ENCODE peak calls at places on chromosomes 13 and 19, in four cellular contexts. A is H9, R is IMR-90, K is H1. W is an unnamed sample.

GRCh38 chr13:60571571-60571970 is 174.6 kb downstream of the TDRD3 start:
- DNase-seq in K (no peak), R (no peak), A (no peak), W (no peak)

GRCh38 chr13:111005364-111005763 is 90.5 kb upstream of the ANKRD10 start:
- DNase-seq in R (peak; percentile 67), K (no peak), A (no peak), W (peak; percentile 50)

GRCh38 chr19:29014857-29015436 is 198.0 kb downstream of the UQCRFS1 start:
- DNase-seq in A (peak; percentile 36), R (no peak), K (no peak), W (peak; percentile 28)

GRCh38 chr13:36973621-36974268 is 25.4 kb downstream of the ALG5 start:
- DNase-seq in R (no peak), A (no peak), K (no peak), W (no peak)

GRCh38 chr13:109782823-109783411 is 3.5 kb downstream of the IRS2 start:
- DNase-seq in A (no peak), K (no peak), R (no peak), W (no peak)

GRCh38 chr13:43787998-43788397 is 1.2 kb upstream of the ENOX1 start:
- DNase-seq in A (no peak), K (no peak), R (peak; percentile 52), W (peak; percentile 72)

GRCh38 chr13:80399340-80400163 is 58.6 kb upstream of the SPRY2 start:
- DNase-seq in R (no peak), K (no peak), A (no peak), W (no peak)

GRCh38 chr13:21501709-21502108 is 42.6 kb upstream of the ZDHHC20 start:
- DNase-seq in A (peak; percentile 38), R (no peak), K (no peak), W (peak; percentile 73)

GRCh38 chr13:32932376-32932775 is 83.8 kb upstream of the KL start:
- DNase-seq in K (no peak), A (no peak), R (no peak), W (no peak)

GRCh38 chr13:48159436-48160225 is 64.7 kb upstream of the MED4 start:
- DNase-seq in R (no peak), K (peak; percentile 33), A (no peak), W (peak; percentile 57)

GRCh38 chr13:45082964-45083363 is 37.3 kb upstream of the GTF2F2 start:
- DNase-seq in A (no peak), R (peak; percentile 66), K (no peak), W (no peak)

GRCh38 chr19:29878973-29879654 is 62.9 kb upstream of the URI1 start:
- DNase-seq in K (no peak), R (peak; percentile 10), A (peak; percentile 67), W (peak; percentile 66)

GRCh38 chr19:28618504-28618903 is 594.4 kb downstream of the UQCRFS1 start:
- DNase-seq in K (no peak), A (no peak), R (no peak), W (no peak)

GRCh38 chr13:77544365-77544764 is 8.9 kb downstream of the SCEL start:
- DNase-seq in R (no peak), A (no peak), K (no peak), W (no peak)

GRCh38 chr13:112761701-112762689 is 72.2 kb downstream of the ATP11A start:
- DNase-seq in A (no peak), K (no peak), R (peak; percentile 80), W (peak; percentile 27)

GRCh38 chr13:106109391-106109791 is 426.1 kb downstream of the EFNB2 start:
- DNase-seq in K (no peak), R (peak; percentile 47), A (no peak), W (no peak)

GRCh38 chr19:42201489-42202289 is 15.8 kb downstream of the DEDD2 start:
- DNase-seq in K (no peak), A (no peak), R (no peak), W (no peak)

GRCh38 chr19:3827306-3827705 is 41.1 kb upstream of the MATK start:
- DNase-seq in A (no peak), K (no peak), R (no peak), W (no peak)

GRCh38 chr19:2986951-2987491 is 9.7 kb downstream of the TLE6 start:
- DNase-seq in A (peak; percentile 58), K (no peak), R (no peak), W (peak; percentile 73)

GRCh38 chr19:51259348-51260245 is 8.7 kb downstream of the SIGLECL1 start:
- DNase-seq in K (peak; percentile 15), R (peak; percentile 22), A (peak; percentile 54), W (peak; percentile 62)

GRCh38 chr13:110113284-110113764 is 193.6 kb downstream of the COL4A1 start:
- DNase-seq in R (peak; percentile 80), A (no peak), K (no peak), W (no peak)

GRCh38 chr19:11581740-11582139 is 4.3 kb upstream of the ACP5 start:
- DNase-seq in K (no peak), A (no peak), R (peak; percentile 52), W (no peak)

GRCh38 chr13:36965767-36966166 is 33.4 kb downstream of the ALG5 start:
- DNase-seq in K (no peak), A (no peak), R (peak; percentile 90), W (peak; percentile 34)

GRCh38 chr13:86601351-86601750 is 802.1 kb upstream of the SLITRK6 start:
- DNase-seq in A (no peak), K (no peak), R (peak; percentile 20), W (no peak)

GRCh38 chr19:44596428-44597130 is 16.8 kb upstream of the IGSF23 start:
- DNase-seq in K (no peak), A (no peak), R (no peak), W (no peak)

GRCh38 chr13:93144031-93144430 is 82.6 kb upstream of the GPC6 start:
- DNase-seq in A (no peak), K (no peak), R (no peak), W (no peak)

GRCh38 chr13:51935326-51936171 is 73.8 kb downstream of the CCDC70 start:
- DNase-seq in R (no peak), A (peak; percentile 62), K (no peak), W (peak; percentile 65)

GRCh38 chr13:106919093-106919492 is 351.2 kb upstream of the ARGLU1 start:
- DNase-seq in A (no peak), R (no peak), K (no peak), W (no peak)

GRCh38 chr19:40982594-40983101 is 8.4 kb upstream of the CYP2B6 start:
- DNase-seq in A (peak; percentile 86), K (peak; percentile 63), R (peak; percentile 32), W (peak; percentile 28)

GRCh38 chr19:6023085-6023682 is 45.2 kb upstream of the RANBP3 start:
- DNase-seq in R (peak; percentile 71), A (no peak), K (no peak), W (no peak)

GRCh38 chr19:6023936-6024335 is 46.0 kb upstream of the RANBP3 start:
- DNase-seq in A (no peak), K (no peak), R (no peak), W (no peak)

GRCh38 chr19:6021878-6022569 is 44.1 kb upstream of the RANBP3 start:
- DNase-seq in R (peak; percentile 69), A (peak; percentile 84), K (peak; percentile 46), W (peak; percentile 84)

GRCh38 chr19:6020972-6021805 is 43.2 kb upstream of the RANBP3 start:
- DNase-seq in K (no peak), R (no peak), A (no peak), W (no peak)

GRCh38 chr19:6022570-6023049 is 44.7 kb upstream of the RANBP3 start:
- DNase-seq in K (no peak), A (no peak), R (no peak), W (no peak)
- H3K56ac ChIP-seq in K (no peak overlapping the region), A (no peak overlapping the region), R (no peak overlapping the region), W (no peak overlapping the region)

GRCh38 chr13:27665761-27666160 is 44.1 kb downstream of the POLR1D start:
- DNase-seq in K (no peak), A (no peak), R (no peak), W (no peak)
- H3K56ac ChIP-seq in K (no peak overlapping the region), A (no peak overlapping the region), R (no peak overlapping the region), W (no peak overlapping the region)

GRCh38 chr19:39350156-39350555 is 7.9 kb downstream of the SAMD4B start:
- DNase-seq in R (no peak), A (no peak), K (no peak), W (no peak)

GRCh38 chr19:39349326-39349725 is 7.1 kb downstream of the SAMD4B start:
- DNase-seq in A (no peak), R (no peak), K (no peak), W (no peak)

GRCh38 chr19:39352549-39353285 is 10.5 kb downstream of the SAMD4B start:
- DNase-seq in K (no peak), R (no peak), A (no peak), W (no peak)

GRCh38 chr19:39355253-39355652 is 13.0 kb downstream of the SAMD4B start:
- DNase-seq in K (no peak), A (no peak), R (no peak), W (no peak)

DNA sequence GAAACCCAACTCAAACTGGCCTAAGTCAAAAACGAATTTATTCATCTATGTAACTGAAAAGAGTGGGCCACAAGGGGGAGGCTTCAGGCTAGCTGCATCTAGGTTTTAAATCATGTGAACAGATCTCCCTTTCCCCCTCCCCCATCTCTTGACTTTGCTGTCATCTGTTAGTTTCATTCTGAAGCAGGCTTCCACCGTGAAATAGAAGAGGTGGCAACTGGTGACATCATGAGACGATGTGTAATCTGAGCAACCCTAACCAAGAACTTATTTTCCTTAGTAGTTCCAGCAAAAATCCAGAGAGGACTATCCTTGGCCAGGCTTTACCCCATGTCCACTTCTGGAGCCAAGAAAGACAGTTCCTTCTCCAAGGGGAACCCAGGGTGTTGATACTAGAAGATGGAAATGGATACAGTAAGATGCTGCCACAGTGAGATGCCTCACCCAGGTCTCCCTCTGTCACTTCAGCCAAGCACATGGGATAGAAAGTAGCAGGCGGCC is 9.4 kb downstream of the SAMD4B start:
- DNase-seq in R (peak; percentile 28), A (no peak), K (no peak), W (no peak)
- H3K56ac ChIP-seq in R (no peak overlapping the region), A (no peak overlapping the region), K (no peak overlapping the region), W (no peak overlapping the region)

GRCh38 chr13:100301418-100301817 is 212.5 kb downstream of the PCCA start:
- DNase-seq in R (no peak), A (no peak), K (no peak), W (no peak)
- H3K56ac ChIP-seq in R (no peak overlapping the region), A (no peak overlapping the region), K (no peak overlapping the region), W (no peak overlapping the region)

DNA sequence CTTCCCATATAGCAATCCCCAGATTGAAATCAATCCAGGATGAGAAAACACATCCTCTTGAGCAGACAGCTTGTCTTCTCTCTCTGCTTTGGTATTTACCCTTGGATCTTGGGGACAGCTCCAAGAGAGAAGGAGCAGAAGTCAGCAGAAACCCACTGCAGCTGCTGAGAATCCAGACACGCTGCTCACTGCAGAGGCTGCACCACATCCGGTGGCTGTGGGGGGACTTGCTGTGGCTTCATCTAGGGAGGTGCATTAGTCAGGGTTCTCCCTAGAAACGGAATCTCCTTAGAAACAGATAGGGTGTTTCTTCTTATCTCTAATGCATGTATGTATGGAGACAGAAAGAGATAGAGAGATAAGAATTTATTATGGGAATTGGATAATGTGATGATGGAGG is 2.7 kb downstream of the CYP4F12 start:
- DNase-seq in A (no peak), K (no peak), R (no peak), W (no peak)
- H3K56ac ChIP-seq in A (no peak overlapping the region), K (no peak overlapping the region), R (no peak overlapping the region), W (no peak overlapping the region)

DNA sequence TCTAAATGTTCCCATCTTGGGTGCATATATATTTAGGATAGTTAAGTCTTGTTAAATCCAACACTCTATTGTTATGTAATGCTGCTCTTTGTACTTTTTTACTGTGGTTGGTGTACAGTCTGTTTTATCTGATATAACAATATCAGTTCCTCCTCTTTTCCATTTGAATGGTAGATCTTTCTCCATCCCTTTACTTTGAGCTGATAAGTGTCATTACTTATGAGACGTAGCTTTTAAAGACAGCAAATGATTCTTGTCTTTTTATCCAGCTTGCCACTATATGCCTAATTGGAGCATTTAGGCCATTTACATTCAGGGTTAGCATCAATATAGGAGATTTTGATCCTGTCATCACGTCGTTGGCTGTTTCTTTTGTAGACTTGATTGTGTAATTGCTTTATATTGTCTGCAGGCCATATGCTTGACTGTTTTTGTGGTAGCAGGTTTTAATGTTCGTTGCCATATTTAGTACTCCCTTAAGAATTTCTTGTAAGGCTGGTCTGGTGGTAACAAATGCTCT is 894.2 kb upstream of the ATXN8OS start:
- DNase-seq in A (no peak), R (no peak), K (no peak), W (no peak)
- H3K56ac ChIP-seq in A (no peak overlapping the region), R (no peak overlapping the region), K (no peak overlapping the region), W (no peak overlapping the region)

W was measured in mesendoderm.